ENCODE peak calls at places on chromosomes 3 and 15, in five cellular contexts. Q is kidney epithelial cell; X is spleen; Y is activated gamma-delta T cell treated with anti-CD3 and anti-CD28 coated beads, Interleukin-2, amount 50 U/mL, for 16 hours; D is Karpas-422. I is an unnamed sample.

GRCh38 chr15:56957812-56958406 is 39.5 kb downstream of the TCF12 start:
- DNase-seq in Y (no peak), D (no peak), X (no peak), Q (no peak), I (no peak)

GRCh38 chr3:189071452-189071851 is 100.3 kb upstream of the TPRG1 start:
- DNase-seq in D (no peak), X (no peak), Q (no peak), Y (no peak), I (no peak)

GRCh38 chr15:57607570-57608000 is 15.9 kb downstream of the MYZAP start:
- DNase-seq in X (no peak), Q (peak; percentile 45), Y (no peak), D (no peak), I (no peak)

GRCh38 chr3:5277612-5278236 is 90.2 kb downstream of the EDEM1 start:
- DNase-seq in X (no peak), Q (no peak), Y (no peak), D (no peak), I (no peak)

GRCh38 chr3:57081173-57081572 is 20.7 kb downstream of the SPATA12 start:
- DNase-seq in X (no peak), Q (no peak), Y (no peak), D (no peak), I (no peak)

GRCh38 chr3:71146673-71147072 is 436.9 kb downstream of the FOXP1 start:
- DNase-seq in Y (no peak), X (no peak), D (no peak), Q (no peak), I (no peak)

GRCh38 chr3:50417637-50418033 is 58.3 kb upstream of the TMEM115 start:
- DNase-seq in X (no peak), Y (no peak), D (no peak), Q (no peak), I (no peak)

GRCh38 chr3:13879946-13880810 is at the start of gene WNT7A:
- DNase-seq in D (no peak), Y (no peak), X (peak; percentile 81), Q (no peak), I (peak; percentile 72)

GRCh38 chr3:101720851-101721649 is 3.4 kb upstream of the CEP97 start:
- DNase-seq in Y (no peak), X (no peak), D (peak; percentile 34), Q (no peak), I (no peak)

GRCh38 chr3:141382571-141382970 is 14.3 kb downstream of the ZBTB38 start:
- DNase-seq in Y (no peak), Q (no peak), D (no peak), X (no peak), I (no peak)